ENCODE peak calls at places on chromosomes 4 and X, in four cellular contexts. A is SJSA1, K is dorsolateral prefrontal cortex, G is psoas muscle. I is an unnamed sample.

GRCh38 chrX:2588049-2588448 is 87.3 kb upstream of the DHRSX start:
- DNase-seq in K (no peak), G (no peak), A (no peak), I (no peak)

GRCh38 chr4:61254406-61254805 is 54.3 kb downstream of the ADGRL3 start:
- DNase-seq in K (no peak), A (no peak), G (no peak), I (no peak)

GRCh38 chr4:5888706-5889696 is 3.9 kb downstream of the CRMP1 start:
- DNase-seq in G (no peak), K (no peak), A (no peak), I (no peak)

GRCh38 chr4:163166041-163166579 is 580 bp downstream of the NAF1 start:
- DNase-seq in A (peak), K (no peak), G (peak), I (peak)

GRCh38 chr4:88015659-88016295 is 8.3 kb downstream of the PKD2 start:
- DNase-seq in K (no peak), A (no peak), G (no peak), I (no peak)

GRCh38 chrX:40778861-40779575 is 43.7 kb upstream of the MED14 start:
- DNase-seq in K (no peak), G (no peak), A (no peak), I (no peak)

GRCh38 chrX:71541546-71542022 is 8.7 kb downstream of the OGT start:
- DNase-seq in A (no peak), G (no peak), K (no peak), I (no peak)

GRCh38 chr4:39331191-39331590 is 35.0 kb downstream of the RFC1 start:
- DNase-seq in K (no peak), G (no peak), A (no peak), I (no peak)

GRCh38 chrX:39201305-39201990 is 400.2 kb downstream of the MID1IP1 start:
- DNase-seq in G (no peak), A (no peak), K (no peak), I (no peak)

GRCh38 chr4:40199179-40199670 is 2.4 kb downstream of the RHOH start:
- DNase-seq in G (no peak), K (no peak), A (no peak), I (no peak)

GRCh38 chr4:153295131-153295755 is 49.2 kb upstream of the MND1 start:
- DNase-seq in K (no peak), G (peak), A (no peak), I (no peak)

DNA sequence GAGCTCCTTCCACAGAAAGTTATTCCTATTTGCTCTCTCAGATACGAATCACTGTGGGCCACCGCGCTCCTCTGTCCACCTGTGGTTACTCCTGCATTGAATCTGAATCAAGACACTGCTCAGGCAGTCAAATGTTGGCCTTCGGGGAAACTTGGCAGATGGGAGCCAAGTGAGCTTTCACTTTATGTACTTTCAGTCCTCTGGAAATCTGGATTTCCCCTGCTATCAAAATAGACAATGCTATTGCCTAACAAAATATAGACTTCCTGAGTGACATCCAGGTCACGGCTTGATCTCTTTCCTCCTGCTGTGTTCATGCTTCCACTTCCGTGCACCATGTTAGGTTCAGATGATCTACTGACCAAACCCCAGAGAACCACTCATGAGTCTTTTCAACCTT is 43.8 kb downstream of the FHL1 start:
- DNase-seq in K (no peak), G (peak), A (no peak), I (no peak)
- H3K27ac ChIP-seq in K (no peak), G (peak), A (no peak), I (no peak)

DNA sequence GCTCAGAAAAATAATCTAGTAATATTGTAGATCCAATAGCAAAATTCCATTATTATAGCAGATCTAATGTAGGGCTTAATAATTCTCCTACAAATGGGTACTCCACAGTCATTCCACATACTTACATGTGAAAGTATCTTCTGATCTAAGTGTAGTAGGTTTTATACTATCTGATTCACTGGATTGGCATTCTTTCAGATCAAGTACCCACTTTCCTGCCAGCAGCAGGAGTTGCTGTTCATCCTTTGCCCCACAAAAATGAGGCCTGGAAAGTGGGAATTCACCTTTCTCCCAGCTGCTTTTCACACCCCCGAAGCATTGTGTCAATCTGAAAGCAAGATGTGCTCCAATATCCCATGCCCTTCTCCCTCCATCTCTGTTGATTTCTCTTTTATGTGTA is 77.1 kb upstream of the RXFP1 start:
- DNase-seq in A (no peak), K (no peak), G (no peak), I (no peak)
- H3K27ac ChIP-seq in A (no peak), K (no peak), G (no peak), I (no peak)

DNA sequence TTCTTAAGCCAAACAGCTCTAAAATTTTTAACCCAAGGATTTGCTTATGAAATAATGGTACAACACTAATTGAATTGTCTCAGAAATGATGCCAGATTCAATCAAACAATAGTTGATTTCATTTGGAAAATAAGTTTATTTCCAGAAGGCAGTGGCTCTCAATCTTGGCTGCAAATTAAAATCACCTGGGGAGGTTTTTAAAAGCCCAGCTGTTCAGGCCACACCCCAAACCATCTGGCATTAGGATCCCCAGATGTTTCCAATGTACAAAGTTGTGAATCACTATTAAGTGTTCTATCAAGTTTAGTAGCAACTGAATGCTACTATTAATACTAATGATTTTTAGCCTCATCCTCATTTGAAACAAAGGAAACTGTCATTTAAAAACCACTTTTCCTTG is 22.2 kb downstream of the TMEM184C start:
- DNase-seq in A (no peak), G (no peak), K (no peak), I (no peak)
- H3K27ac ChIP-seq in A (peak), G (no peak), K (no peak), I (no peak)

DNA sequence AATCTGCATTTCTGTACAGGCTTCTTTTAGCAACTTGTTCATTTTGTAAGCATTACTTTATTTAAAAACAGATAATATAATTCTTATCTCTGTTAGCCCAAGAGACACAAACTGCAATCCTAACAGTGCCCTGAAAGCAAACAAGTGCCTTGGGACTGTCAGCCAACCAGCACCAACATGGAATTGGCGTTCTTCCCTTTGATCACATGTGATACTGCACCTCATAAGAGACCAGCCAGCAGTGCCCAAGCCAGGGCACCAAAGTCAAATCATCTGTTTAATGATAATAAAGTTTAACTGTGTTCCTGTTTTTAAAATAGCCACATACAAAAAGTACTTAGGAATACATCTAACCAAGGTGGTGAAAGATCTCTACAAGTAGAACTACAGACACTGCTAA is 223.2 kb downstream of the PRDM5 start:
- DNase-seq in K (no peak), G (no peak), A (no peak), I (no peak)
- H3K27ac ChIP-seq in K (no peak), G (no peak), A (no peak), I (no peak)

GRCh38 chrX:132564026-132564425 is 75.2 kb upstream of the MBNL3 start:
- DNase-seq in G (no peak), K (no peak), A (no peak), I (no peak)
- H3K27ac ChIP-seq in G (no peak), K (no peak), A (no peak), I (no peak)

GRCh38 chr4:186698525-186698924 is 25.1 kb downstream of the FAT1 start:
- DNase-seq in G (no peak), K (no peak), A (no peak), I (no peak)
- H3K27ac ChIP-seq in G (no peak), K (no peak), A (no peak), I (no peak)

I was measured in substantia nigra.